ENCODE peak calls at places on chromosomes 12 and 14, in nine cellular contexts. R is NCI-H69; X is AG04450; P is EL; C is NCI-H524 treated with DMSO at 0.1 percent for 48 hours; D is dorsolateral prefrontal cortex; Z is NCI-H510A; V is esophagus squamous epithelium; H is CD4-positive, alpha-beta memory T cell. I is an unnamed sample.

GRCh38 chr12:109436181-109436546 is 40.9 kb downstream of the KCTD10 start:
- DNase-seq in C (no peak), D (no peak), Z (no peak), X (no peak), R (no peak), V (no peak), P (no peak), H (no peak), I (no peak)

GRCh38 chr14:105292810-105293711 is 7.7 kb downstream of the BRF1 start:
- DNase-seq in C (no peak), H (no peak), Z (no peak), X (no peak), D (no peak), R (no peak), P (no peak), V (no peak), I (no peak)

GRCh38 chr12:95721320-95721719 is 69.2 kb downstream of the NTN4 start:
- DNase-seq in C (no peak), X (no peak), R (peak), V (no peak), H (no peak), Z (no peak), D (no peak), P (no peak), I (no peak)

GRCh38 chr14:74402264-74403251 is 23.5 kb downstream of the SYNDIG1L start:
- DNase-seq in P (no peak), V (no peak), X (no peak), R (no peak), Z (no peak), H (no peak), C (no peak), D (no peak), I (no peak)

GRCh38 chr12:74780458-74781241 is 243.0 kb downstream of the ATXN7L3B start:
- DNase-seq in V (no peak), D (no peak), R (no peak), X (no peak), P (peak), Z (no peak), C (peak), H (no peak), I (no peak)

GRCh38 chr14:36271939-36272907 is 48.2 kb downstream of the MBIP start:
- DNase-seq in R (no peak), V (no peak), H (peak), Z (no peak), D (peak), X (no peak), P (peak), C (no peak), I (no peak)

GRCh38 chr12:24374452-24374851 is 425.0 kb upstream of the SOX5 start:
- DNase-seq in P (no peak), H (no peak), C (no peak), D (no peak), R (no peak), V (no peak), Z (no peak), X (no peak), I (no peak)

GRCh38 chr14:36683083-36683724 is 21.5 kb downstream of the PAX9 start:
- DNase-seq in V (no peak), H (no peak), R (peak), C (no peak), D (no peak), X (no peak), Z (no peak), P (no peak), I (no peak)

GRCh38 chr12:48279601-48280000 is 71.1 kb downstream of the ZNF641 start:
- DNase-seq in D (no peak), X (no peak), H (no peak), Z (no peak), P (no peak), V (no peak), C (no peak), R (peak), I (no peak)

GRCh38 chr14:98137626-98138025 is 1134.4 kb downstream of the BCL11B start:
- DNase-seq in X (no peak), V (no peak), Z (no peak), P (no peak), C (no peak), D (no peak), R (peak), H (peak), I (no peak)

GRCh38 chr12:15721716-15722115 is 67.5 kb downstream of the EPS8 start:
- DNase-seq in V (no peak), Z (no peak), R (no peak), X (no peak), H (no peak), P (peak), D (no peak), C (no peak), I (no peak)

GRCh38 chr14:96038920-96039632 is at the start of gene C14orf132:
- DNase-seq in P (peak), D (peak), R (peak), X (no peak), Z (peak), C (peak), V (no peak), H (peak), I (peak)

GRCh38 chr12:51238037-51238509 is 553 bp upstream of the DAZAP2 start:
- DNase-seq in X (no peak), C (no peak), D (no peak), P (no peak), V (no peak), Z (peak), R (peak), H (no peak), I (no peak)

GRCh38 chr12:103758310-103759089 is 82.5 kb downstream of the NT5DC3 start:
- DNase-seq in P (no peak), Z (no peak), X (no peak), H (no peak), D (no peak), V (no peak), C (no peak), R (no peak), I (no peak)

GRCh38 chr12:10226740-10227139 is 14.1 kb downstream of the GABARAPL1 start:
- DNase-seq in C (no peak), P (no peak), Z (no peak), D (no peak), H (no peak), X (no peak), R (no peak), V (no peak), I (no peak)

GRCh38 chr12:5965950-5966383 is 20.9 kb upstream of the ANO2 start:
- DNase-seq in X (peak), H (peak), C (no peak), V (no peak), D (peak), R (peak), Z (no peak), P (peak), I (peak)

GRCh38 chr12:3350432-3350831 is 140.6 kb upstream of the PRMT8 start:
- DNase-seq in X (no peak), Z (no peak), R (no peak), C (no peak), D (no peak), V (no peak), H (no peak), P (no peak), I (no peak)

GRCh38 chr14:100022772-100023451 is 42.3 kb upstream of the EVL start:
- DNase-seq in P (peak), R (peak), C (no peak), D (no peak), Z (no peak), V (no peak), H (no peak), X (no peak), I (no peak)

I was measured in erythroblast.